ENCODE peak calls at places on chromosomes 7 and 10, in ten cellular contexts. U, S, I, G, P, W, D, K, Z and E are unnamed samples.
A peak's percentile ranks its signal among the peaks of the same experiment; 100 is the strongest.

GRCh38 chr10:28249512-28249911 is 53.4 kb downstream of the MPP7 start:
- DNase-seq in K (no peak), P (no peak), S (no peak), W (no peak), Z (no peak), I (peak; percentile 64), G (no peak), U (no peak), D (no peak), E (no peak)

GRCh38 chr7:41715000-41715399 is 12.1 kb upstream of the INHBA start:
- DNase-seq in U (no peak), I (no peak), S (no peak), D (no peak), W (no peak), K (no peak), P (no peak), Z (no peak), G (no peak), E (no peak)

GRCh38 chr7:112112822-112113255 is 93.4 kb downstream of the DOCK4 start:
- DNase-seq in S (peak; percentile 60), I (peak; percentile 9), W (peak; percentile 61), P (no peak), K (no peak), G (no peak), Z (no peak), U (peak; percentile 9), D (peak; percentile 54), E (peak; percentile 36)

GRCh38 chr10:94524146-94524545 is 21.4 kb upstream of the HELLS start:
- DNase-seq in K (no peak), G (no peak), S (no peak), U (no peak), P (no peak), I (no peak), W (no peak), D (peak; percentile 64), Z (no peak), E (no peak)

GRCh38 chr7:98250789-98251188 is 1.2 kb downstream of the TECPR1 start:
- DNase-seq in I (peak; percentile 32), K (no peak), U (no peak), S (peak; percentile 35), W (no peak), P (no peak), G (no peak), D (no peak), Z (no peak), E (no peak)

GRCh38 chr10:21278491-21279216 is 246.8 kb downstream of the SKIDA1 start:
- DNase-seq in Z (peak; percentile 87), I (peak; percentile 91), D (peak; percentile 90), S (peak; percentile 90), P (peak; percentile 97), G (peak; percentile 89), U (peak; percentile 82), W (peak; percentile 100), K (peak; percentile 99), E (peak; percentile 99)

GRCh38 chr7:131619336-131620305 is 63.2 kb upstream of the PODXL start:
- DNase-seq in U (peak; percentile 66), I (no peak), P (no peak), D (peak; percentile 42), S (peak; percentile 42), K (no peak), W (no peak), Z (no peak), G (no peak), E (no peak)

GRCh38 chr7:123601530-123601929 is at the start of gene ASB15:
- DNase-seq in D (no peak), G (no peak), P (no peak), W (no peak), U (no peak), K (no peak), S (no peak), Z (no peak), I (no peak), E (peak; percentile 40)

GRCh38 chr10:34112431-34112830 is 702.7 kb downstream of the PARD3 start:
- DNase-seq in G (no peak), W (no peak), I (no peak), P (no peak), Z (no peak), S (no peak), U (no peak), K (no peak), D (peak; percentile 22), E (no peak)

GRCh38 chr7:101549734-101550133 is 79.4 kb downstream of the MYL10 start:
- DNase-seq in S (no peak), Z (no peak), G (no peak), K (no peak), D (no peak), U (no peak), P (no peak), I (no peak), W (no peak), E (no peak)

GRCh38 chr7:139094596-139094995 is 14.9 kb downstream of the ZC3HAV1 start:
- DNase-seq in S (no peak), U (no peak), D (peak; percentile 7), K (no peak), I (no peak), G (no peak), P (no peak), Z (no peak), W (peak; percentile 42), E (peak; percentile 50)

GRCh38 chr10:3766046-3766761 is 18.8 kb downstream of the KLF6 start:
- DNase-seq in D (peak; percentile 70), U (no peak), S (no peak), I (no peak), Z (peak; percentile 71), P (no peak), G (no peak), K (no peak), W (no peak), E (no peak)

GRCh38 chr7:70787275-70787674 is 344.7 kb upstream of the GALNT17 start:
- DNase-seq in S (no peak), Z (no peak), U (no peak), D (no peak), W (no peak), K (no peak), I (no peak), P (no peak), G (no peak), E (no peak)

GRCh38 chr7:73698410-73698809 is 15.0 kb downstream of the BUD23 start:
- DNase-seq in I (no peak), D (no peak), W (no peak), K (no peak), U (no peak), G (no peak), P (no peak), S (no peak), Z (no peak), E (no peak)
- TF ChIP-seq POLR2A in I (no peak), D (no peak), W (no peak), K (no peak), U (no peak), G (no peak), P (no peak), S (no peak), Z (no peak), E (no peak)

DNA sequence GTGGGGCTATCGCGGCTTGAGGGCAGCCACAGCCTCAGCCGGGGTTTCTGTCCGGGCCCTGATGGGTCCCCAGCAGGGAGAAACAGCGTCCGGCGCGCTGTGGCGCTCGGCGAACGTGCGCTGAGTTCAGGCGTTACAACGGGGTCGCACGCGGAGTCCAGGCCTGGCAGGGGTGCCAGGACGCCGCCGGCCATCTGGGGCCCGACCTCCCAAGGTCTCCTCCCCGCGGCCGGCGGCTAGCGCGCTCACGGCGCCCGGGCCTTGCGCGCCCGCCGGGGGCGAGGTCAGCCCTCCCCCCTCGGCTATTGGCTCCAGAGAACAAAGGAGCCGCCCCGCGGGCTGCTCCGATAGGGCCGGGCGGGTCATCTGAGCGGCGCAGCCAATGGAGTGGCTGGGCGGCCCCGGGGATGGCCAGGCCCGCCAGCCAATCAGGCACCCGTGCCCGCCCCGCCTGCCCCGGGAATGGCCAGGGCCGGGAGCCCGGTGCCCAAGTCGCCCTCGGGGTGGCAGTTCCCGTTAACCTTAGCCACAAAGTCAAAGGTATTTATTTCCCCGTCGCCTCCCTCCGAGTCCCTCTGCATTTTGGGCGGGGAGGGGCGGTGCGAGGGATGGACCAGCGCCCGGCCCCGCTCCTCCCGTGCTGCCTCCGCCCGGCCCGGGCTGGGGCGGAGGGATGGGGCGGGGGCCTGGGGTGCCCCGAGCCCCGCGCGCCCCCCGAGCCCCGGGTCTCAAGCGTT is at the start of gene ZNF775:
- DNase-seq in W (peak; percentile 88), G (peak; percentile 85), P (peak; percentile 94), I (peak; percentile 97), K (peak; percentile 97), Z (peak; percentile 90), U (peak; percentile 99), D (peak; percentile 89), S (peak; percentile 93), E (peak; percentile 97)
- TF ChIP-seq POLR2A in W (peak; percentile 81), G (peak; percentile 60), P (peak; percentile 87), I (peak; percentile 84), K (peak; percentile 73), Z (peak; percentile 85), U (peak; percentile 93), D (peak; percentile 52), S (peak; percentile 97), E (peak; percentile 57)

GRCh38 chr10:112375721-112376577 is 2.0 kb downstream of the ACSL5 start:
- DNase-seq in K (peak; percentile 52), G (no peak), I (peak; percentile 60), D (peak; percentile 49), W (peak; percentile 61), P (no peak), Z (peak; percentile 56), U (peak; percentile 78), S (peak; percentile 45), E (peak; percentile 44)
- TF ChIP-seq POLR2A in K (no peak), G (no peak), I (no peak), D (no peak), W (no peak), P (no peak), Z (no peak), U (peak; percentile 53), S (no peak), E (no peak)

GRCh38 chr10:92238586-92239098 is 52.2 kb downstream of the CPEB3 start:
- DNase-seq in Z (peak; percentile 40), D (peak; percentile 43), G (no peak), U (peak; percentile 57), K (peak; percentile 84), W (peak; percentile 38), S (no peak), P (peak; percentile 9), I (peak; percentile 64), E (peak; percentile 54)
- TF ChIP-seq POLR2A in Z (no peak), D (no peak), G (no peak), U (no peak), K (peak; percentile 77), W (no peak), S (no peak), P (no peak), I (peak; percentile 17), E (no peak)